ENCODE peak calls at places on chromosomes 11 and 22, in six cellular contexts. T is AG04450; Z is aorta; A is CD4-positive, alpha-beta T cell; E is left ventricle myocardium inferior; O is heart right ventricle. N is an unnamed sample.

GRCh38 chr11:61860054-61860903 is 31.1 kb downstream of the FADS3 start:
- DNase-seq in T (no peak), Z (peak), A (no peak), E (peak), O (peak), N (no peak)

GRCh38 chr11:111829185-111829968 is 42.0 kb downstream of the ALG9 start:
- DNase-seq in T (no peak), Z (no peak), A (no peak), E (no peak), O (no peak), N (no peak)

GRCh38 chr22:40243891-40244290 is 66.2 kb downstream of the TNRC6B start:
- DNase-seq in T (no peak), Z (no peak), A (no peak), E (no peak), O (no peak), N (no peak)

GRCh38 chr11:64713031-64713780 is 9.8 kb downstream of the NRXN2 start:
- DNase-seq in T (no peak), Z (no peak), A (no peak), E (peak), O (no peak), N (no peak)

GRCh38 chr11:116138280-116138679 is 634.1 kb upstream of the CADM1 start:
- DNase-seq in T (no peak), Z (no peak), A (no peak), E (no peak), O (no peak), N (no peak)

GRCh38 chr11:3867209-3868071 is 12.0 kb downstream of the STIM1 start:
- DNase-seq in T (no peak), Z (no peak), A (no peak), E (peak), O (peak), N (no peak)

GRCh38 chr11:6096417-6096816 is 11.1 kb upstream of the OR56B4 start:
- DNase-seq in T (no peak), Z (no peak), A (no peak), E (no peak), O (peak), N (no peak)

GRCh38 chr11:69088676-69089146 is 40.0 kb downstream of the TPCN2 start:
- DNase-seq in T (peak), Z (peak), A (peak), E (peak), O (peak), N (no peak)

GRCh38 chr11:76455331-76455730 is 10.5 kb downstream of the EMSY start:
- DNase-seq in T (no peak), Z (no peak), A (no peak), E (no peak), O (no peak), N (no peak)

GRCh38 chr11:77473001-77473800 is 693 bp downstream of the PAK1 start:
- DNase-seq in T (no peak), Z (peak), A (peak), E (peak), O (peak), N (peak)

GRCh38 chr11:19087658-19088057 is 27.1 kb upstream of the MRGPRX2 start:
- DNase-seq in T (no peak), Z (no peak), A (no peak), E (no peak), O (no peak), N (no peak)

GRCh38 chr11:44989831-44990566 is 39.3 kb upstream of the TP53I11 start:
- DNase-seq in T (no peak), Z (peak), A (no peak), E (peak), O (peak), N (no peak)

GRCh38 chr11:113906038-113906437 is 1.4 kb downstream of the HTR3B start:
- DNase-seq in T (peak), Z (no peak), A (no peak), E (no peak), O (no peak), N (no peak)

GRCh38 chr11:28232649-28233048 is 124.5 kb downstream of the METTL15 start:
- DNase-seq in T (no peak), Z (no peak), A (no peak), E (no peak), O (no peak), N (no peak)

GRCh38 chr11:94629741-94630140 is 62.6 kb downstream of the PIWIL4 start:
- DNase-seq in T (no peak), Z (no peak), A (no peak), E (no peak), O (no peak), N (no peak)

GRCh38 chr11:94884322-94884721 is 89.0 kb downstream of the CWC15 start:
- DNase-seq in T (no peak), Z (no peak), A (no peak), E (no peak), O (no peak), N (no peak)

GRCh38 chr11:120108154-120108784 is 29.6 kb downstream of the TRIM29 start:
- DNase-seq in T (peak), Z (peak), A (peak), E (peak), O (peak), N (no peak)

GRCh38 chr11:34348919-34349318 is 8.9 kb downstream of the ABTB2 start:
- DNase-seq in T (no peak), Z (no peak), A (no peak), E (no peak), O (no peak), N (no peak)

GRCh38 chr11:36273110-36273509 is 16.1 kb downstream of the COMMD9 start:
- DNase-seq in T (no peak), Z (no peak), A (no peak), E (no peak), O (no peak), N (no peak)

GRCh38 chr11:819943-820649 is 1.4 kb downstream of the PNPLA2 start:
- DNase-seq in T (no peak), Z (peak), A (peak), E (peak), O (peak), N (peak)

GRCh38 chr11:104366321-104366734 is 202.4 kb upstream of the PDGFD start:
- DNase-seq in T (no peak), Z (no peak), A (no peak), E (no peak), O (no peak), N (no peak)

GRCh38 chr11:110376711-110377324 is 52.9 kb upstream of the FDX1 start:
- DNase-seq in T (peak), Z (peak), A (no peak), E (peak), O (peak), N (no peak)

GRCh38 chr22:30324008-30324730 is 2.6 kb downstream of the TBC1D10A start:
- DNase-seq in T (no peak), Z (no peak), A (peak), E (no peak), O (no peak), N (no peak)

GRCh38 chr11:106101797-106102196 is 24.3 kb downstream of the AASDHPPT start:
- DNase-seq in T (no peak), Z (no peak), A (no peak), E (no peak), O (no peak), N (no peak)

GRCh38 chr11:70650075-70650909 is 252.0 kb downstream of the CTTN start:
- DNase-seq in T (peak), Z (no peak), A (peak), E (peak), O (peak), N (no peak)

GRCh38 chr11:109704432-109704831 is 282.4 kb downstream of the C11orf87 start:
- DNase-seq in T (no peak), Z (no peak), A (no peak), E (no peak), O (no peak), N (no peak)

GRCh38 chr11:79414644-79415317 is 26.0 kb downstream of the TENM4 start:
- DNase-seq in T (peak), Z (peak), A (no peak), E (no peak), O (no peak), N (no peak)

GRCh38 chr11:71286701-71287643 is 34.6 kb upstream of the SHANK2 start:
- DNase-seq in T (peak), Z (no peak), A (no peak), E (no peak), O (no peak), N (no peak)

GRCh38 chr11:69891421-69892236 is 72.4 kb upstream of the FGF3 start:
- DNase-seq in T (no peak), Z (peak), A (no peak), E (no peak), O (no peak), N (no peak)

GRCh38 chr11:87150936-87151335 is 113.2 kb downstream of the TMEM135 start:
- DNase-seq in T (no peak), Z (no peak), A (no peak), E (no peak), O (no peak), N (no peak)

GRCh38 chr22:38843201-38843715 is 570 bp downstream of the NPTXR start:
- DNase-seq in T (peak), Z (peak), A (peak), E (peak), O (no peak), N (no peak)
- H3K27ac ChIP-seq in T (no peak), Z (peak), A (no peak), E (peak), O (peak), N (no peak)

GRCh38 chr22:36381513-36382079 is 6.2 kb downstream of the MYH9 start:
- DNase-seq in T (no peak), Z (no peak), A (no peak), E (no peak), O (no peak), N (no peak)
- H3K27ac ChIP-seq in T (no peak), Z (peak), A (peak), E (peak), O (peak), N (no peak)

DNA sequence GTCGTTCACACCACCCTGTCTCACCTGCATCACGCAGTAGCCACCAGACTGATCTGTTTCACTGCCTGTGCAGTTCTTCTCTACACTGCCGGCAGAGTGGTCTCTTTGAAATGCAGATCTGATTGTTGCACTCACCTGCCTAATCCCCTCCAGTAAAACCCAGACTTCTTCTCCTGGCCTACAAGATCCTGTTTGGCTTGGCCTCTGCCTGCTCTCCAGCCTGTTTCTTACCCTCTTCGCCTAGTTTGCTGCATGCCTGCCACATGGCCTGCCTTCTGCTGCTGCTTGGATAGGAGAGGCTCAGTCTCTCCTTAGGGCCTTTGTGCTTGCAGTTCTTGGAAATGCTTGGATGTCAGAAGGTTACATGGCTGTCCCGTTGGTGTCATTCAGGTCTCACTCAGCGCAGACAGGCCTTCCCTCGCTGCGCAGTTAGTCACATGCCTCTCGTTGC is 42.0 kb downstream of the PACS1 start:
- DNase-seq in T (no peak), Z (no peak), A (no peak), E (no peak), O (no peak), N (no peak)
- H3K27ac ChIP-seq in T (peak), Z (no peak), A (no peak), E (peak), O (peak), N (no peak)

GRCh38 chr22:25483931-25484330 is 80.5 kb upstream of the GRK3 start:
- DNase-seq in T (no peak), Z (no peak), A (no peak), E (no peak), O (no peak), N (no peak)
- H3K27ac ChIP-seq in T (no peak), Z (no peak), A (no peak), E (no peak), O (no peak), N (peak)